ENCODE peak calls at places on chromosomes 3 and 15, in four cellular contexts. Z, H, U and S are unnamed samples.

GRCh38 chr15:20349774-20350498 is 191.7 kb downstream of the GOLGA6L6 start:
- DNase-seq in Z (no peak), H (no peak), U (no peak), S (no peak)

GRCh38 chr3:143001034-143001368 is 369 bp upstream of the U2SURP start:
- DNase-seq in Z (no peak), H (no peak), U (no peak), S (no peak)

GRCh38 chr15:58877999-58878825 is 55.3 kb downstream of the SLTM start:
- DNase-seq in Z (no peak), H (no peak), U (no peak), S (no peak)

GRCh38 chr15:101481381-101481705 is 8.2 kb downstream of the PCSK6 start:
- DNase-seq in Z (no peak), H (no peak), U (no peak), S (no peak)

GRCh38 chr15:100457201-100457600 is 71.5 kb downstream of the CERS3 start:
- DNase-seq in Z (no peak), H (no peak), U (no peak), S (no peak)

GRCh38 chr15:35696767-35697231 is 150.8 kb upstream of the DPH6 start:
- DNase-seq in Z (no peak), H (no peak), U (no peak), S (no peak)

GRCh38 chr3:139261754-139262632 is 81.8 kb upstream of the MRPS22 start:
- DNase-seq in Z (no peak), H (no peak), U (no peak), S (no peak)

GRCh38 chr3:151769175-151769574 is 35.4 kb downstream of the AADACL2 start:
- DNase-seq in Z (no peak), H (no peak), U (no peak), S (no peak)

GRCh38 chr15:31080618-31081017 is 20.9 kb downstream of the TRPM1 start:
- DNase-seq in Z (peak), H (no peak), U (peak), S (no peak)

GRCh38 chr3:196662711-196663571 is 23.4 kb downstream of the NRROS start:
- DNase-seq in Z (no peak), H (no peak), U (no peak), S (no peak)

DNA sequence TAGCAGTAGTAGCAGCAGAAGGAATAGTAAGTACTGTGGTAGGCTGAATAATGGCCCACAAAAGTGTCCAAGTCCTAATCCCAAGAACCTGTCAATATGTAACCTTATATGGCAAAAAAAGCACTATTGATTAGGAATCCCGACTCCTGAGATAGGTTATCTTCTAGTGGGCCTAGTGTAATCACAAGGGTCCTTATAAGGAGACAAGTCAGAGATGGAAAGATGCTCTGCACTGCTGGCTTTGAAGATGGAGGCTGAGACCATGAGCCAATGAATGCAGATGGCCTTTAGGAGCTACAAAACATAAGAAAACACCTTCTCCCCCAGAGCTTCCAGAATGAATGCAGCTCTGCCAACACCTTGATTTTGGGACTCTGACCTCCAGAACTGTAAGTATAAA is 36.0 kb downstream of the TIPARP start:
- DNase-seq in Z (no peak), H (no peak), U (no peak), S (no peak)
- TF ChIP-seq POLR2A in Z (no peak), H (no peak), U (no peak), S (no peak)

GRCh38 chr15:66982250-66982649 is 83.2 kb upstream of the SMAD3 start:
- DNase-seq in Z (no peak), H (no peak), U (no peak), S (no peak)
- TF ChIP-seq POLR2A in Z (no peak), H (no peak), U (no peak), S (no peak)

GRCh38 chr3:146104068-146104467 is 56.9 kb downstream of the PLOD2 start:
- DNase-seq in Z (no peak), H (no peak), U (no peak), S (no peak)
- TF ChIP-seq POLR2A in Z (no peak), H (no peak), U (no peak), S (no peak)

GRCh38 chr3:70309591-70309990 is 2.8 kb downstream of the MDFIC2 start:
- DNase-seq in Z (no peak), H (no peak), U (no peak), S (no peak)
- TF ChIP-seq POLR2A in Z (no peak), H (no peak), U (no peak), S (no peak)

DNA sequence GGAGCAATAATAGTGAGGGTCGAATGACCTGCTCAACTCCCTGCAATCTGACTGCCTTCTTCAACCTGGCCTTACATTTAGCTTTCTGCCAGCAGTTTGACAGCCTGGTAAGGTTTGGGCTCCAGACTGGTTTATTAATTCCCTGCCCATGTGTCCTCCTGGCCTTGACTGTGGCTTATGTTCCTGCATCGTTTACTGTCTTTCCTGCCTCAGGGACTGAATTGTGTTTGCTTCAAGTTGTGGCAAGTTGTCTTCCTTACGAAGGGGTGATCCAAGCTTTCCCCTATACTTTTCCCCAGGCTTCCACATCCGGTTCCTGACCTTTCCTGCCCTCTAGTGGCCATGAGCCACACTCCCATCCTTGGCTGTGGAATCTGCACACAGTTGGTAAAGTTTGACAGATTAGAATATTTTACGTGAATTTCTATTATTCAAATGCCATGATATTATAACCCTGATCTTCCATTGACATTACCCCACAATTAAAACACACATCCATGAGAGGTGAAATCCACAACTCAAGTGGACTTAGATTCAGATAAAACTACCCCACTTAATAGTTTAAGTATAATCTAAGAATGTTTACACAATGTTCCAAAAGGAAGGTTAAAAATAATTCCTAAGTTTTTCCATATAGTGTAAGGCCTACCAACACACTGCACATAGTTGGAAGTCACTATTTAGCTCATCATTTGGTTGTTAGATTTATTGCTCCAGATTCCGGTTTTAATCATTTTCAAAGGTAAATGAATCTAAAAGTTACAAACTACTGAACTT is 95.7 kb downstream of the NEDD4 start:
- DNase-seq in Z (peak), H (no peak), U (peak), S (no peak)
- TF ChIP-seq POLR2A in Z (no peak), H (no peak), U (no peak), S (no peak)

GRCh38 chr15:74402873-74403589 is 30.7 kb downstream of the SEMA7A start:
- DNase-seq in Z (no peak), H (no peak), U (no peak), S (no peak)
- TF ChIP-seq POLR2A in Z (no peak), H (no peak), U (no peak), S (no peak)

DNA sequence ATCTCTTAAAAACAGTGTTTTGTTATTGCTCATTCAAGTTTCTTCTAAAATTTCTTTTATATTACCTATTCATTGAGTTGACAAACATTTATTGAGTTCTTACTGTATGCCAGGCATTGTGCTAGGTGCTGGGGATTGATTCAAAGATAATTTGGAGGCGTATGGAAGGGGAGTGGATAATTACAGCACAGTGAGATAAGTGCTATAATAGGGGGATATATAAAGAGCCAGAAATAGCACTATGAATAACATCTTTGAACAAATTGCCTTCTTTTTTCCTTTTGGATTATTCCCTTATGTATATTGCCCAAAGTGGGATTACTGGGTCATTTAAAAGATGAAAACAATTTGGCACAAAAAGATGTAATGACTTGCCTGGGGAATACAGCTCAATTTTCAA is 64.6 kb downstream of the LPP start:
- DNase-seq in Z (no peak), H (no peak), U (no peak), S (no peak)
- TF ChIP-seq POLR2A in Z (no peak), H (no peak), U (no peak), S (no peak)

DNA sequence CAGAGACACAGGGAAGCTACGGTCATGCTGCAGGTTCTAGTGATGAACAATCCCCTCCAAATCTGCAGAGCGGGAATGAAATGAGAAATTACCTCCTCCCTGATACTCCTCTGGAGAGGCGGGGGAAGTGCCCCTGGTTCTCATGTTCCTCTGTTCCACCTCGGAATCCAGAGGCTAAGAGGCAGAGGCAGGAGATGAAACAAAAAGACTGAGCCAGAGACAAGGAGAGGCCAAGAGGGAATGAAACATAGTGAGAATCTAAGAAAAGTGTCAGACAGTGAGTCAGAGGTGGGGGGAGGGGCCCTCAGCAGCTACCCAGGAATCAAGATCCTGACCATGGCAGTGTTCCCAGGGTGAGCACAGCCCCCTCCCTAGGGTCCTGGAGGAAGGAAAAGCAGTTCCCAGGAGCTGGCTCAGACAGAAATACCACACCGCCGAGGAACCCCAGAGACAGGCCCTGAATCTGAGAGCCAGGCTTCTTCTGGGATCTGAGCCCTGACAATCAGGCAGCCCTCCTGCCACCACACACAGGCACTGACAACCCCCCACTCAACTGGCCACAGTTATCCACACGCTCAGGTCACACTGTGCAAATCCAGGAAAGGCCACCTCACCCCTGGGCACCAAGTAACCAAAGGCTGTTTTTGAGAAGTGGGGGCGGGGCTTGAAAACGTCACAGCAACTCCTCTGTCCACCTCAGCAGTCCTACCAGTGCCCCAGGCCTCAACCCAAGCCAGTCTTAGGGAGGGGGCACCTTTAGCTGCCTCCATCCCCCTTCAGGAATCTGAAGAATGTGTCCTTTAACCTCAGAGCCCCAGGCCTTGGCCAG is 2.4 kb downstream of the CSRNP1 start:
- DNase-seq in Z (peak), H (peak), U (peak), S (no peak)
- TF ChIP-seq POLR2A in Z (peak), H (no peak), U (no peak), S (no peak)

GRCh38 chr3:4985330-4986174 is 6.3 kb downstream of the BHLHE40 start:
- DNase-seq in Z (peak), H (peak), U (peak), S (no peak)
- TF ChIP-seq POLR2A in Z (no peak), H (no peak), U (no peak), S (no peak)

DNA sequence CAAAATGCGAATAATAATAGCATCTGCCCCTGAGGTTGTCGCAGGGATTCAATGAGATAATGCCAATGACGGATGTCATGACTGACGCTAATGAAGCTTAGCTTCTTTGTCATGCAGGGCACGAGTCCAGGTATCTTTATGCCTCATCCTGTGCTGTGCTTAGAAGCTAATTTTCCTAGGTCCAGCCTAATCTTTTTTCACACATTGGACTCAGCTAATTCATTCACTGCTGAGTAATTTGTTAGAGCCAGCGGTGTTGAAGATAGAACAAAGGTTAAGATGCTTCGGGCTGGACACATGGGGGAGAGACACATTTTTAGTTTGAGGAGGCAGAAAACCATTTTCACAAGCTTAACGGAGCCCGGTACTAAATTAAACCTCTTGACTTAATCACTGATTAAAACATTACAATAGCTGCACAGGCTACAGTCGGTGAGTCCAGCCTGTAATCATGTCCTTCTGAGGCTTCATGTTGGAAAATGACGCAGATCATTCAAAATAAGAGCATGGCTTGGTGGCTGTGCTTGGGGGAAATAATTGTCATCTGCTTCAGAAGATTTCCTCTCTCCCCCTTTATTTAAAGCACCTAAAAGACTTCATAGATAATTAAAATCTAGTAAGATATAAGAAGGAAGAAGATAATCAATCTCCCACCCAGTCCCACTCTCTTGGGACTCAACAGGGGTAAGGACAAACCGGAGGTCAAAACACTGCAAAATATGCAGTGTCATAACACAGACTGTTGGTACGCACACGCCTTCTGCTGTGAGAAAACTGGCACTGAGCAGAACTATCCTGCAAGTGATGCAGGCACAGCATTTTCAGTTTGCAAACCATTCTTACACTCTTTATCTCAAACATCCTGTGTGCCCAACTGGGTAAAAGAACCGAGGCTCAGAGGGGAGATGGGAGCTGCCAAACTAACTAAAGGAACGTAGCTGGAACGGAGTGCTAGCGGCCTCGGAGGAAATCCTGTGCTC is 3.3 kb upstream of the CCDC174 start:
- DNase-seq in Z (peak), H (no peak), U (no peak), S (no peak)
- TF ChIP-seq POLR2A in Z (no peak), H (no peak), U (no peak), S (no peak)